ENCODE peak calls at places on chromosomes 4 and X, in seven cellular contexts. C is kidney epithelial cell, V is fibroblast of pulmonary artery, D is MM.1S, P is cardiac muscle cell, G is AG09309, O is SK-N-SH. Q is an unnamed sample.

GRCh38 chrX:19003756-19004155 is 19.8 kb upstream of the PHKA2 start:
- DNase-seq in C (no peak), V (no peak), D (no peak), P (no peak), G (no peak), O (no peak), Q (no peak)

GRCh38 chrX:129115104-129115503 is 408.2 kb downstream of the SMARCA1 start:
- DNase-seq in C (no peak), V (peak; percentile 10), D (peak; percentile 48), P (peak; percentile 6), G (no peak), O (peak; percentile 47), Q (no peak)

GRCh38 chr4:158530391-158530790 is 8.7 kb downstream of the RXFP1 start:
- DNase-seq in C (no peak), V (no peak), D (no peak), P (no peak), G (no peak), O (no peak), Q (no peak)

GRCh38 chrX:43559643-43560042 is 96.5 kb upstream of the MAOA start:
- DNase-seq in C (no peak), V (peak; percentile 66), D (peak; percentile 31), P (peak; percentile 61), G (no peak), O (peak; percentile 39), Q (peak; percentile 44)

GRCh38 chr4:76748649-76749048 is 149.3 kb downstream of the SOWAHB start:
- DNase-seq in C (no peak), V (peak; percentile 51), D (peak; percentile 21), P (peak; percentile 48), G (no peak), O (peak; percentile 56), Q (no peak)

GRCh38 chr4:168722391-168722790 is 225.5 kb downstream of the PALLD start:
- DNase-seq in C (no peak), V (peak; percentile 21), D (no peak), P (no peak), G (no peak), O (no peak), Q (no peak)

GRCh38 chr4:7190668-7191545 is 1.4 kb upstream of the SORCS2 start:
- DNase-seq in C (no peak), V (no peak), D (no peak), P (no peak), G (no peak), O (no peak), Q (peak; percentile 22)

GRCh38 chr4:3859571-3859970 is 93.4 kb downstream of the ADRA2C start:
- DNase-seq in C (no peak), V (no peak), D (no peak), P (no peak), G (no peak), O (no peak), Q (peak; percentile 17)

GRCh38 chr4:66489783-66490452 is 819.6 kb upstream of the EPHA5 start:
- DNase-seq in C (peak; percentile 37), V (peak; percentile 88), D (no peak), P (peak; percentile 81), G (peak; percentile 63), O (no peak), Q (no peak)

GRCh38 chr4:153014460-153014859 is 78.3 kb downstream of the FHDC1 start:
- DNase-seq in C (no peak), V (no peak), D (no peak), P (no peak), G (no peak), O (no peak), Q (no peak)

GRCh38 chr4:121829511-121829910 is 5.8 kb upstream of the CCNA2 start:
- DNase-seq in C (no peak), V (no peak), D (no peak), P (no peak), G (no peak), O (no peak), Q (no peak)

GRCh38 chr4:161522031-161522430 is 641.8 kb downstream of the FSTL5 start:
- DNase-seq in C (no peak), V (peak; percentile 2), D (no peak), P (peak; percentile 0), G (no peak), O (no peak), Q (no peak)

GRCh38 chrX:15816886-15817285 is 26.6 kb downstream of the ZRSR2 start:
- DNase-seq in C (no peak), V (peak; percentile 3), D (peak; percentile 6), P (peak; percentile 31), G (no peak), O (peak; percentile 29), Q (no peak)

GRCh38 chrX:9907645-9908387 is 59.3 kb upstream of the CLDN34 start:
- DNase-seq in C (no peak), V (peak; percentile 83), D (no peak), P (peak; percentile 73), G (no peak), O (no peak), Q (no peak)

GRCh38 chrX:124455966-124456365 is 109.6 kb downstream of the SH2D1A start:
- DNase-seq in C (no peak), V (no peak), D (no peak), P (no peak), G (no peak), O (no peak), Q (no peak)

GRCh38 chrX:87583679-87584078 is 66.1 kb downstream of the KLHL4 start:
- DNase-seq in C (no peak), V (peak; percentile 40), D (peak; percentile 32), P (peak; percentile 36), G (no peak), O (peak; percentile 2), Q (no peak)

GRCh38 chr4:107035711-107036601 is at the start of gene DKK2:
- DNase-seq in C (no peak), V (no peak), D (no peak), P (peak; percentile 33), G (no peak), O (peak; percentile 40), Q (peak; percentile 43)
- H3K4me3 ChIP-seq in C (peak within 1 kb of the TSS; percentile 30), V (peak within 1 kb of the TSS; percentile 46), D (peak within 1 kb of the TSS; percentile 44), P (peak within 1 kb of the TSS; percentile 30), G (peak within 1 kb of the TSS; percentile 51), O (peak within 1 kb of the TSS; percentile 69), Q (peak within 1 kb of the TSS; percentile 53)

GRCh38 chr4:123652501-123652900 is 255.9 kb downstream of the SPRY1 start:
- DNase-seq in C (no peak), V (peak; percentile 57), D (no peak), P (peak; percentile 25), G (no peak), O (no peak), Q (no peak)

GRCh38 chr4:123651127-123651526 is 254.5 kb downstream of the SPRY1 start:
- DNase-seq in C (no peak), V (peak; percentile 55), D (no peak), P (peak; percentile 21), G (peak; percentile 43), O (no peak), Q (no peak)

GRCh38 chr4:123649644-123650356 is 253.2 kb downstream of the SPRY1 start:
- DNase-seq in C (no peak), V (peak; percentile 94), D (no peak), P (peak; percentile 87), G (peak; percentile 67), O (no peak), Q (no peak)

GRCh38 chr4:123651536-123652175 is 255.1 kb downstream of the SPRY1 start:
- DNase-seq in C (no peak), V (no peak), D (no peak), P (no peak), G (no peak), O (no peak), Q (no peak)

DNA sequence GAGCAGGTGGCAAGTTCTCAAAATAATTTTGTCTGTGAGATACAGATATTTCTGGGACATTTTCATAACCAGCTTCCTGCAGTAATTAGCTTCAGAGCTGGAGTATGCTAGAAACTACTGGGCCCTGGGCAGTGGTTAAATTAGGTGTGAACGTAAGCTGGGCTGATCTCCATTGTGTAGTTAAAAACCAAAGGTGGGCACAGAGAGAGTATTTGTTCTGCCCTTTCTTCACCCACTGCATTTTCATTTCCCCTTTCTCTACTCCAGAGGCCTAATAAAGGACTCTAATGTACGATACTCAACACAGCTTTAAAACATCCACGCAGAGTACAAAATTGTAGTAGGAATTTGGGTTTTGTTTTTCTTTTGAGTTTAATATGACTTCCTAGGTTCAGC is 252.7 kb downstream of the SPRY1 start:
- DNase-seq in C (no peak), V (no peak), D (no peak), P (peak; percentile 19), G (no peak), O (no peak), Q (no peak)
- H3K4me3 ChIP-seq in C (no peak overlapping the region), V (no peak overlapping the region), D (no peak overlapping the region), P (no peak overlapping the region), G (no peak overlapping the region), O (no peak overlapping the region), Q (no peak overlapping the region)

GRCh38 chr4:2402053-2402452 is 16.4 kb downstream of the ZFYVE28 start:
- DNase-seq in C (no peak), V (peak; percentile 55), D (no peak), P (peak; percentile 53), G (no peak), O (peak; percentile 87), Q (peak; percentile 77)

GRCh38 chr4:2402941-2403340 is 15.5 kb downstream of the ZFYVE28 start:
- DNase-seq in C (no peak), V (no peak), D (no peak), P (no peak), G (no peak), O (no peak), Q (peak; percentile 65)

GRCh38 chr4:2400841-2401609 is 17.4 kb downstream of the ZFYVE28 start:
- DNase-seq in C (no peak), V (no peak), D (no peak), P (no peak), G (no peak), O (no peak), Q (peak; percentile 66)

GRCh38 chr4:2401610-2401983 is 16.8 kb downstream of the ZFYVE28 start:
- DNase-seq in C (no peak), V (no peak), D (no peak), P (no peak), G (no peak), O (no peak), Q (no peak)

GRCh38 chr4:2402453-2402852 is 16.0 kb downstream of the ZFYVE28 start:
- DNase-seq in C (no peak), V (no peak), D (no peak), P (no peak), G (no peak), O (no peak), Q (no peak)
- H3K4me3 ChIP-seq in C (no peak overlapping the region), V (peak overlapping the region; percentile 37), D (no peak overlapping the region), P (no peak overlapping the region), G (no peak overlapping the region), O (peak overlapping the region; percentile 44), Q (no peak overlapping the region)

DNA sequence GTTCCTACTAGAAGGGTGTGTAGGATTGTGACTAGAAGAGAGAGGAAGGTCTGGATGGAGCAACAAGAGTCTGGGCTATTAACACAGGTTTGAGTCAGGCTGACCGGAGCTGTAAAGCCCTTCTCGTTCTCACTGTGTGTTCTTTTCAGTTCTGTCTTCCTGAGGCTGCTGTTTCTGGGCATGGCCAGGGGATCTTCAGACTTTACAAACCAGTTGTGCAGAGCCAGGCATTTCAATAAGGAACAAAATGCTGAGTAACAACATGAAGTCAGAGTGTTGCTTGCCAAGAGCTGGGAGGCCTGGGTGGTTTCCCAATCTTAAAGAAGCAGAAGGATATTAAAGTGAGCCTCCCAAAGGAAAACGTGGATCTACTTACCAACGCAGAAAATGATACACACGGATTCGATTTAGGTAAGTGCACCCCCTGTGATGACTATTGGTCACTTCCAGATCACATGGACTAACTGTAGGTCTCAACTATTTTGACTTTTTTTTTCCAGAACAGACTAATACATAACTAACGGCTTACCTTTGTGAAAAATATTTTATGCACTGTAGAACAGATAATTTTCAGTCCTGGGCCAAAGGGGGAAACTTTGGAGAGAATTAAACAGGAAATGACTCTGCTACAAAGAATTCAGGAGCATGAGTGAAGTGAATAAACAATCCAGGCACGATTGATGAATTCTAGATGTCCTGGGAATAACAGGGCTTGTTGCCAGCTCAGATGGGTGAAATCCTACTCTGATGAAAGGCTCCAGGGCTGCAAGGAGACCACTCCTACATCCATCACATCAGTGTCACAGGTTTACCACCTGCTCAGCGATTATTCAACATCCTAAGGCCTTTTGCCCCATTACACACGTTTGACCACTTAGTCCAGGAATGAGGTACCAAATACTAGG is 94.5 kb downstream of the ANXA3 start:
- DNase-seq in C (peak; percentile 75), V (peak; percentile 97), D (no peak), P (peak; percentile 97), G (peak; percentile 86), O (no peak), Q (peak; percentile 86)
- H3K4me3 ChIP-seq in C (no peak overlapping the region), V (peak overlapping the region; percentile 31), D (no peak overlapping the region), P (no peak overlapping the region), G (peak overlapping the region; percentile 3), O (peak overlapping the region; percentile 35), Q (no peak overlapping the region)